ENCODE peak calls at places on chromosomes 11 and 22, in nine cellular contexts. K is foreskin keratinocyte, W is neural crest cell, E is uterus, G is psoas muscle, P is testis, J is GM12865, R is astrocyte of the spinal cord, A is GM23338. X is an unnamed sample.

GRCh38 chr11:7892751-7893356 is 38.2 kb downstream of the OR10A6 start:
- DNase-seq in K (no peak), R (peak), A (peak), G (no peak), J (peak), W (no peak), P (no peak), E (no peak), X (no peak)

GRCh38 chr11:86438685-86439084 is 64.0 kb downstream of the CCDC81 start:
- DNase-seq in K (peak), P (no peak), E (no peak), G (no peak), W (no peak), A (no peak), J (no peak), R (peak), X (no peak)

GRCh38 chr11:103736986-103737622 is 299.3 kb upstream of the DDI1 start:
- DNase-seq in J (no peak), P (no peak), W (no peak), R (no peak), G (no peak), E (no peak), A (no peak), K (no peak), X (no peak)

GRCh38 chr22:28791841-28792490 is 8.4 kb downstream of the XBP1 start:
- DNase-seq in G (no peak), P (no peak), A (no peak), K (no peak), W (no peak), E (no peak), J (peak), R (no peak), X (no peak)

GRCh38 chr11:23856654-23857053 is 640.2 kb upstream of the LUZP2 start:
- DNase-seq in J (no peak), W (no peak), R (peak), E (no peak), G (no peak), A (no peak), P (no peak), K (no peak), X (no peak)

GRCh38 chr11:18721576-18722292 is 4.3 kb downstream of the IGSF22 start:
- DNase-seq in J (peak), R (peak), A (peak), W (peak), G (no peak), P (peak), K (peak), E (peak), X (peak)

GRCh38 chr11:131092469-131092868 is 176.2 kb upstream of the SNX19 start:
- DNase-seq in J (no peak), E (no peak), W (no peak), P (no peak), A (no peak), G (no peak), K (no peak), R (no peak), X (no peak)

GRCh38 chr11:117606807-117607206 is 190.2 kb downstream of the DSCAML1 start:
- DNase-seq in A (no peak), E (no peak), J (peak), G (no peak), R (no peak), K (no peak), W (no peak), P (no peak), X (no peak)

GRCh38 chr22:32206774-32207758 is 2.2 kb upstream of the RFPL2 start:
- DNase-seq in J (peak), K (no peak), W (no peak), A (peak), G (no peak), R (peak), E (no peak), P (no peak), X (peak)

GRCh38 chr11:13207665-13208594 is 69.7 kb upstream of the BMAL1 start:
- DNase-seq in P (no peak), G (peak), J (peak), W (no peak), K (no peak), E (peak), A (peak), R (peak), X (no peak)

GRCh38 chr11:9144828-9145227 is 53.4 kb upstream of the SCUBE2 start:
- DNase-seq in P (no peak), G (no peak), A (no peak), K (no peak), W (no peak), E (no peak), R (no peak), J (no peak), X (no peak)

GRCh38 chr11:47056261-47056915 is 119.8 kb downstream of the CSTPP1 start:
- DNase-seq in J (peak), R (peak), A (no peak), E (no peak), W (no peak), G (no peak), K (no peak), P (no peak), X (no peak)

GRCh38 chr22:29073618-29074275 is 912 bp downstream of the KREMEN1 start:
- DNase-seq in E (peak), R (no peak), W (peak), A (peak), K (no peak), J (no peak), P (peak), G (peak), X (peak)

GRCh38 chr11:125314264-125315087 is 149.9 kb downstream of the PKNOX2 start:
- DNase-seq in P (peak), E (peak), K (no peak), G (no peak), R (no peak), W (no peak), J (no peak), A (peak), X (no peak)

GRCh38 chr22:19872779-19873137 is 18.1 kb upstream of the GNB1L start:
- DNase-seq in P (no peak), G (peak), W (no peak), J (no peak), K (no peak), R (no peak), A (no peak), E (peak), X (peak)

GRCh38 chr11:105635466-105635865 is 25.6 kb downstream of the GRIA4 start:
- DNase-seq in E (no peak), R (no peak), P (no peak), K (no peak), W (no peak), J (no peak), A (no peak), G (no peak), X (no peak)

GRCh38 chr11:79437981-79438630 is 2.7 kb downstream of the TENM4 start:
- DNase-seq in K (peak), A (peak), E (no peak), P (peak), G (no peak), R (peak), W (peak), J (no peak), X (no peak)

GRCh38 chr11:45795379-45795778 is 9.6 kb upstream of the SLC35C1 start:
- DNase-seq in W (no peak), K (no peak), A (no peak), E (no peak), G (no peak), P (no peak), J (no peak), R (no peak), X (no peak)

GRCh38 chr11:128604723-128605122 is 17.4 kb upstream of the ETS1 start:
- DNase-seq in P (no peak), E (no peak), R (no peak), W (no peak), G (no peak), A (no peak), J (no peak), K (no peak), X (no peak)

GRCh38 chr11:76772100-76772782 is 10.9 kb upstream of the TSKU start:
- DNase-seq in E (peak), P (no peak), A (no peak), J (no peak), W (no peak), R (no peak), G (no peak), K (no peak), X (no peak)

GRCh38 chr22:41308054-41308453 is 6.7 kb downstream of the ZC3H7B start:
- DNase-seq in E (peak), R (peak), G (peak), A (peak), J (no peak), W (no peak), K (no peak), P (no peak), X (no peak)

GRCh38 chr22:39433476-39434242 is 23.2 kb upstream of the MGAT3 start:
- DNase-seq in W (no peak), A (no peak), E (no peak), G (peak), R (no peak), K (no peak), P (no peak), J (no peak), X (no peak)

GRCh38 chr22:19063581-19064353 is 58.4 kb downstream of the DGCR2 start:
- DNase-seq in J (no peak), W (no peak), E (no peak), A (no peak), R (no peak), P (no peak), G (no peak), K (no peak), X (no peak)

GRCh38 chr11:32325725-32326124 is 109.6 kb downstream of the WT1 start:
- DNase-seq in J (no peak), R (no peak), W (no peak), K (no peak), G (no peak), E (no peak), P (no peak), A (no peak), X (no peak)

GRCh38 chr11:2275334-2276279 is 5.2 kb upstream of the ASCL2 start:
- DNase-seq in P (peak), A (no peak), E (peak), R (no peak), K (no peak), G (no peak), J (no peak), W (no peak), X (peak)

GRCh38 chr11:2247496-2247895 is 22.9 kb downstream of the ASCL2 start:
- DNase-seq in A (no peak), R (no peak), G (no peak), K (no peak), P (no peak), E (no peak), W (no peak), J (no peak), X (no peak)

GRCh38 chr11:115663790-115664189 is 159.6 kb upstream of the CADM1 start:
- DNase-seq in G (peak), J (no peak), K (no peak), E (no peak), W (no peak), A (no peak), P (no peak), R (no peak), X (no peak)

GRCh38 chr22:20027966-20028854 is 7.3 kb downstream of the TANGO2 start:
- DNase-seq in G (no peak), R (no peak), A (no peak), W (no peak), P (no peak), E (no peak), J (peak), K (no peak), X (no peak)

GRCh38 chr11:79501688-79502087 is 60.9 kb upstream of the TENM4 start:
- DNase-seq in E (no peak), R (no peak), K (no peak), W (no peak), A (no peak), J (no peak), P (no peak), G (no peak), X (no peak)

GRCh38 chr11:17707833-17708232 is 11.5 kb upstream of the MYOD1 start:
- DNase-seq in E (no peak), A (no peak), W (no peak), K (no peak), G (no peak), P (no peak), R (no peak), J (no peak), X (no peak)

GRCh38 chr11:83975984-83976383 is 689.8 kb upstream of the CCDC90B start:
- DNase-seq in K (no peak), R (no peak), E (no peak), G (no peak), P (no peak), A (no peak), J (no peak), W (no peak), X (no peak)

GRCh38 chr11:60314607-60315321 is 12.3 kb upstream of the MS4A6E start:
- DNase-seq in P (no peak), R (no peak), W (no peak), K (no peak), A (peak), J (no peak), G (no peak), E (no peak), X (no peak)

GRCh38 chr11:60121259-60121658 is 32.8 kb downstream of the MS4A2 start:
- DNase-seq in P (peak), R (no peak), J (no peak), G (no peak), A (peak), E (no peak), W (no peak), K (no peak), X (no peak)

GRCh38 chr22:39926175-39927152 is 25.6 kb downstream of the GRAP2 start:
- DNase-seq in K (no peak), W (no peak), A (no peak), R (no peak), J (no peak), P (no peak), G (no peak), E (no peak), X (no peak)

GRCh38 chr11:74492084-74492483 is 1.4 kb downstream of the LIPT2 start:
- DNase-seq in A (peak), J (no peak), R (no peak), K (no peak), W (no peak), E (no peak), P (no peak), G (no peak), X (no peak)

GRCh38 chr11:74485868-74486267 is 7.7 kb downstream of the LIPT2 start:
- DNase-seq in J (no peak), G (no peak), W (no peak), E (no peak), P (no peak), R (no peak), K (no peak), A (no peak), X (no peak)

GRCh38 chr11:74490945-74491344 is 2.6 kb downstream of the LIPT2 start:
- DNase-seq in K (no peak), G (no peak), E (no peak), J (no peak), P (no peak), W (no peak), R (no peak), A (no peak), X (no peak)

GRCh38 chr11:74492974-74493815 is at the start of gene LIPT2:
- DNase-seq in K (peak), G (peak), A (peak), J (peak), R (peak), W (peak), P (peak), E (peak), X (peak)

DNA sequence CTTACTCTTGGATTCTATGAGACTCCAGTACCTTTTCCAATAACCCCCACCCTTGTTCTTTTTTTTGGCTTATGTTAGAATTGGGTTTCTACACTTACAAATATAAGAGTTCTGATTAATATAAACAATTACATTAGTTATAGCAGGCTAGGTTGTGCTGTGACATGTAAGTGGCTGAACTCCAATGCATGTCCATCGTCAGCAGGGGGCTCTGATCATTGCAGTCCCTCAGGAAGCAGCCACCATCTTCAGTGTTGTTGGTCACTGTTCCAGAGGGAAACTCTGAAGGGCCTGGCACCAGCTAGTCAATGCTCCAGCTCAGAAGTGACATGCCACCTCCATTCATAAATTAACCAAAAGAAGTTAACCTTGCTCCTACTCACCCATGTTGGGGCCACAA is 5.6 kb downstream of the LIPT2 start:
- DNase-seq in K (no peak), J (peak), A (peak), G (no peak), E (no peak), R (no peak), W (no peak), P (no peak), X (no peak)
- TF ChIP-seq CTCF in K (peak), J (peak), A (peak), G (no peak), E (no peak), R (peak), W (peak), P (no peak), X (no peak)

GRCh38 chr11:65540290-65541092 is 15.6 kb downstream of the SCYL1 start:
- DNase-seq in G (peak), P (peak), A (peak), W (peak), R (peak), E (peak), J (peak), K (peak), X (peak)

GRCh38 chr11:65541093-65542010 is 16.5 kb downstream of the SCYL1 start:
- DNase-seq in J (no peak), E (no peak), A (no peak), G (no peak), W (no peak), P (no peak), R (no peak), K (peak), X (no peak)

GRCh38 chr11:65538915-65539374 is 14.1 kb downstream of the SCYL1 start:
- DNase-seq in K (no peak), A (peak), R (no peak), G (peak), J (no peak), W (peak), E (no peak), P (no peak), X (no peak)

GRCh38 chr11:65538232-65538914 is 13.5 kb downstream of the SCYL1 start:
- DNase-seq in W (no peak), A (peak), K (no peak), P (peak), G (peak), R (no peak), J (no peak), E (no peak), X (no peak)

DNA sequence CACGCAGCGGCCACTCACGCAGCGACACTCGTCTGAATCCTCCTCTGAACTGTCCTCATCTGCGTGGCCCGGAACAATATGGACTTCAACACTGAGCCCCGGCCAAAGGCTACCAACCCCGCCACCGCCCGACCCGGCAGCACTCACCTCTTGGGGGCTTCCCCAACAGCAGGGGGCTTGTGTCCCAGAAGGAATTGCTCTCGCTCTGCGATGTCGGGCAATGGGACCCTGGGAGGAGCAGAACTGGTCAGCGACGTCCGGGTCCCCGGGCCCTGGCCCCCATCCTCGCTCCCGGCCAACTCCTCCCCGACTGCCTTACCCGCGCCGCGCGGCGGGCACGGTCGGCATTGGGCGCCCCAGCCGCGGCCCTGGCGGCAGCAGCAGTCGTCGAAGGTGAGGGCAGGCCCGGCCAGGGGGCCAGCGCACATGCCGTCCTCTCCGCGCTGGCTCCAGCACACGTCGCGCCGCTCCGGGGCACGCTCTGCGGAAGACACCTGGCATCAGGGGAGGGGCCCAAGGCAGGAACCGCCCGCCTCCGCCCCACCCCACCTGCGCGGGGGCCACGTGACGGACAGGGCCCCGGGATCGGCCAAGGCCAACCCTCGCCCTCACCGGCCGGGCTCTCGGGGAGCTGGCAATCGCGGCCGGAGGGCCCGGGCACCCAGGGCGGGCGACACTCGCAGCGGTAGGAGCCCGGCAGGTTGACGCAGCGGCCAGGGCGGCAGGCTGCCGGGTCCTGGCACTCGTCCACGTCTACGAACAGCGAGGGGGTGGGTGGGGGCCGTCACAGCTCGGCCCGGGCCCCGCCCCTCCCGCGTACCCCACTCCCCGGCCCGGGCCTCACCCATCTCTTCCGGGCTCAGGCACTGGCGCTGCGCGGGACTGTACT is 14.8 kb downstream of the SCYL1 start:
- DNase-seq in A (peak), W (peak), G (no peak), R (no peak), P (no peak), E (no peak), J (no peak), K (peak), X (peak)
- TF ChIP-seq CTCF in A (no peak), W (no peak), G (no peak), R (no peak), P (no peak), E (no peak), J (peak), K (no peak), X (no peak)

DNA sequence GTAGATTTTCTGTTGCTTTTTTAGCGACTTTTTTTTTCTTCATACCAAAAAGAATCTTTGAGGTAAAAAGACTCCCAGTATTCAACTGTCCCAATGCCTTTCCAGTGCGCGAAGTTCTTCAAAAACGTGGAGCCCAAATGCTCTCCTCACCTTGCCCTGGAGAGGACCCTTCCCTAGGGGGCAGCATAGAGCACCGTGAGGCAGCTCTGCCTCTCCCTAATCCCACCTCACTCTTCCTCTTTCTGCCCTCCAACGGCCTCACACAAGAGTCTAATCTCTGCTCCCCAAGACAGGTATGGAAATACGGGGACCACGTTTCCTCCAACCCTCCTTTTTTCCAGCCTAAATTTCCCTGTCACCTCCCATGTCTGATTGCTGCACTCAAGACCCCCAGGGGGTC is 117.5 kb upstream of the ALX4 start:
- DNase-seq in E (no peak), K (no peak), G (no peak), A (peak), R (no peak), P (peak), W (no peak), J (no peak), X (no peak)
- TF ChIP-seq CTCF in E (no peak), K (peak), G (no peak), A (peak), R (peak), P (no peak), W (peak), J (peak), X (no peak)

GRCh38 chr11:121426476-121427454 is 25.3 kb upstream of the SORL1 start:
- DNase-seq in J (peak), P (peak), R (no peak), W (peak), G (peak), A (peak), K (no peak), E (peak), X (peak)
- TF ChIP-seq CTCF in J (no peak), P (no peak), R (no peak), W (peak), G (no peak), A (no peak), K (peak), E (peak), X (no peak)

DNA sequence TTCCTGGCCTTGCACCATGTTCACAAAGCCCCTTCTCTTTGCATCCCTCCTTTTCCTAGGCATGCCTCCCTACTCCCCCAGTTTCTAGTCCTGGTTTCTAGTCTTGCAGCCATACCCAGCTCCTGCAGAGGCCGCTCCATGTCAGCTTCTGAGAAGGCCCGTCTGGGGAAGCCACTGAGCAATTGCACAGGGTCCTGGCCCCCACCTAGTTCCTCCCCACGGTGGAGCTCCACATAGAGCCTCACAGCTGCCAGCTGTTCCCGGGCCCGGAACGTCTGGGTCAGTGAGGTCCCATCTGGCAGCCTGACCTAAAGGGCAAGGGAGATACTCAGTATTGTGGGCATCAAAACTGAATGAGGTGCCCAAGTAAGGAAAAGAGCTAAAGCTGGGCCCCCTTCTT is 2.2 kb downstream of the UBXN1 start:
- DNase-seq in P (no peak), A (no peak), R (no peak), K (no peak), G (no peak), E (no peak), J (no peak), W (no peak), X (no peak)
- TF ChIP-seq CTCF in P (no peak), A (peak), R (no peak), K (peak), G (no peak), E (no peak), J (no peak), W (no peak), X (no peak)